ENCODE peak calls at places on chromosomes 11 and 22, in seven cellular contexts. One of them, this sample, is unnamed.

GRCh38 chr11:114604886-114605285 is 9.3 kb upstream of the NXPE4 start:
- DNase-seq in activated CD4-positive, CD25-positive, alpha-beta regulatory T cell: no peak
- DNase-seq in OCI-M1: no peak
- DNase-seq in ELR: no peak
- DNase-seq in activated T-cell treated with anti-CD3 and anti-CD28 coated beads for 1 hour: no peak
- DNase-seq in stimulated activated CD8-positive, alpha-beta memory T cell treated with anti-CD3 and anti-CD28 coated beads, Interleukin-15, amount 100 ng/mL, for 4 hours: no peak
- DNase-seq in HT-29: no peak
- DNase-seq in this sample: no peak

GRCh38 chr11:72326151-72326842 is 82.3 kb upstream of the PHOX2A start:
- DNase-seq in HT-29: no peak
- DNase-seq in activated T-cell treated with anti-CD3 and anti-CD28 coated beads for 1 hour: no peak
- DNase-seq in stimulated activated CD8-positive, alpha-beta memory T cell treated with anti-CD3 and anti-CD28 coated beads, Interleukin-15, amount 100 ng/mL, for 4 hours: no peak
- DNase-seq in ELR: peak; percentile 83
- DNase-seq in OCI-M1: peak; percentile 83
- DNase-seq in activated CD4-positive, CD25-positive, alpha-beta regulatory T cell: no peak
- DNase-seq in this sample: no peak

GRCh38 chr11:130315354-130315970 is 745 bp upstream of the ZBTB44 start:
- DNase-seq in stimulated activated CD8-positive, alpha-beta memory T cell treated with anti-CD3 and anti-CD28 coated beads, Interleukin-15, amount 100 ng/mL, for 4 hours: peak; percentile 6
- DNase-seq in activated T-cell treated with anti-CD3 and anti-CD28 coated beads for 1 hour: peak; percentile 44
- DNase-seq in HT-29: peak; percentile 67
- DNase-seq in activated CD4-positive, CD25-positive, alpha-beta regulatory T cell: peak; percentile 24
- DNase-seq in OCI-M1: no peak
- DNase-seq in ELR: no peak
- DNase-seq in this sample: peak; percentile 75

GRCh38 chr22:16824718-16825687 is at the start of gene XKR3:
- DNase-seq in activated T-cell treated with anti-CD3 and anti-CD28 coated beads for 1 hour: no peak
- DNase-seq in OCI-M1: peak; percentile 91
- DNase-seq in activated CD4-positive, CD25-positive, alpha-beta regulatory T cell: no peak
- DNase-seq in stimulated activated CD8-positive, alpha-beta memory T cell treated with anti-CD3 and anti-CD28 coated beads, Interleukin-15, amount 100 ng/mL, for 4 hours: no peak
- DNase-seq in HT-29: no peak
- DNase-seq in ELR: no peak
- DNase-seq in this sample: no peak

GRCh38 chr11:11626128-11626527 is 4.3 kb upstream of the GALNT18 start:
- DNase-seq in activated T-cell treated with anti-CD3 and anti-CD28 coated beads for 1 hour: no peak
- DNase-seq in activated CD4-positive, CD25-positive, alpha-beta regulatory T cell: no peak
- DNase-seq in HT-29: no peak
- DNase-seq in ELR: no peak
- DNase-seq in stimulated activated CD8-positive, alpha-beta memory T cell treated with anti-CD3 and anti-CD28 coated beads, Interleukin-15, amount 100 ng/mL, for 4 hours: no peak
- DNase-seq in OCI-M1: no peak
- DNase-seq in this sample: no peak

GRCh38 chr11:80718611-80719291 is 1277.9 kb upstream of the TENM4 start:
- DNase-seq in OCI-M1: no peak
- DNase-seq in stimulated activated CD8-positive, alpha-beta memory T cell treated with anti-CD3 and anti-CD28 coated beads, Interleukin-15, amount 100 ng/mL, for 4 hours: no peak
- DNase-seq in activated T-cell treated with anti-CD3 and anti-CD28 coated beads for 1 hour: no peak
- DNase-seq in HT-29: no peak
- DNase-seq in ELR: no peak
- DNase-seq in activated CD4-positive, CD25-positive, alpha-beta regulatory T cell: no peak
- DNase-seq in this sample: no peak

GRCh38 chr11:116793476-116794096 is 1.9 kb upstream of the APOA5 start:
- DNase-seq in ELR: peak; percentile 15
- DNase-seq in activated T-cell treated with anti-CD3 and anti-CD28 coated beads for 1 hour: no peak
- DNase-seq in HT-29: peak; percentile 50
- DNase-seq in OCI-M1: peak; percentile 83
- DNase-seq in stimulated activated CD8-positive, alpha-beta memory T cell treated with anti-CD3 and anti-CD28 coated beads, Interleukin-15, amount 100 ng/mL, for 4 hours: no peak
- DNase-seq in activated CD4-positive, CD25-positive, alpha-beta regulatory T cell: no peak
- DNase-seq in this sample: no peak

GRCh38 chr22:20567993-20568417 is 60.6 kb downstream of the MED15 start:
- DNase-seq in ELR: peak; percentile 79
- DNase-seq in HT-29: peak; percentile 77
- DNase-seq in activated T-cell treated with anti-CD3 and anti-CD28 coated beads for 1 hour: no peak
- DNase-seq in stimulated activated CD8-positive, alpha-beta memory T cell treated with anti-CD3 and anti-CD28 coated beads, Interleukin-15, amount 100 ng/mL, for 4 hours: no peak
- DNase-seq in OCI-M1: no peak
- DNase-seq in activated CD4-positive, CD25-positive, alpha-beta regulatory T cell: no peak
- DNase-seq in this sample: no peak

GRCh38 chr11:65572356-65573043 is at the start of gene FAM89B:
- DNase-seq in stimulated activated CD8-positive, alpha-beta memory T cell treated with anti-CD3 and anti-CD28 coated beads, Interleukin-15, amount 100 ng/mL, for 4 hours: peak; percentile 70
- DNase-seq in activated T-cell treated with anti-CD3 and anti-CD28 coated beads for 1 hour: peak; percentile 91
- DNase-seq in HT-29: peak; percentile 90
- DNase-seq in activated CD4-positive, CD25-positive, alpha-beta regulatory T cell: peak; percentile 76
- DNase-seq in OCI-M1: peak; percentile 93
- DNase-seq in ELR: peak; percentile 89
- DNase-seq in this sample: peak; percentile 81

GRCh38 chr11:6621711-6622211 is 2.5 kb upstream of the TPP1 start:
- DNase-seq in activated T-cell treated with anti-CD3 and anti-CD28 coated beads for 1 hour: no peak
- DNase-seq in OCI-M1: no peak
- DNase-seq in activated CD4-positive, CD25-positive, alpha-beta regulatory T cell: no peak
- DNase-seq in HT-29: no peak
- DNase-seq in stimulated activated CD8-positive, alpha-beta memory T cell treated with anti-CD3 and anti-CD28 coated beads, Interleukin-15, amount 100 ng/mL, for 4 hours: no peak
- DNase-seq in ELR: no peak
- DNase-seq in this sample: no peak

GRCh38 chr11:95283653-95284052 is 52.7 kb upstream of the SESN3 start:
- DNase-seq in activated T-cell treated with anti-CD3 and anti-CD28 coated beads for 1 hour: no peak
- DNase-seq in ELR: no peak
- DNase-seq in activated CD4-positive, CD25-positive, alpha-beta regulatory T cell: no peak
- DNase-seq in OCI-M1: peak; percentile 4
- DNase-seq in HT-29: no peak
- DNase-seq in stimulated activated CD8-positive, alpha-beta memory T cell treated with anti-CD3 and anti-CD28 coated beads, Interleukin-15, amount 100 ng/mL, for 4 hours: no peak
- DNase-seq in this sample: no peak

GRCh38 chr11:15342163-15342562 is 227.4 kb downstream of the INSC start:
- DNase-seq in activated CD4-positive, CD25-positive, alpha-beta regulatory T cell: no peak
- DNase-seq in stimulated activated CD8-positive, alpha-beta memory T cell treated with anti-CD3 and anti-CD28 coated beads, Interleukin-15, amount 100 ng/mL, for 4 hours: no peak
- DNase-seq in ELR: no peak
- DNase-seq in OCI-M1: no peak
- DNase-seq in HT-29: no peak
- DNase-seq in activated T-cell treated with anti-CD3 and anti-CD28 coated beads for 1 hour: no peak
- DNase-seq in this sample: no peak

GRCh38 chr22:50035976-50036375 is 22.1 kb downstream of the TTLL8 start:
- DNase-seq in ELR: no peak
- DNase-seq in activated CD4-positive, CD25-positive, alpha-beta regulatory T cell: no peak
- DNase-seq in HT-29: no peak
- DNase-seq in stimulated activated CD8-positive, alpha-beta memory T cell treated with anti-CD3 and anti-CD28 coated beads, Interleukin-15, amount 100 ng/mL, for 4 hours: no peak
- DNase-seq in activated T-cell treated with anti-CD3 and anti-CD28 coated beads for 1 hour: no peak
- DNase-seq in OCI-M1: no peak
- DNase-seq in this sample: no peak

GRCh38 chr22:18990355-18991137 is 54.5 kb upstream of the PRODH start:
- DNase-seq in ELR: no peak
- DNase-seq in stimulated activated CD8-positive, alpha-beta memory T cell treated with anti-CD3 and anti-CD28 coated beads, Interleukin-15, amount 100 ng/mL, for 4 hours: no peak
- DNase-seq in HT-29: no peak
- DNase-seq in OCI-M1: no peak
- DNase-seq in activated CD4-positive, CD25-positive, alpha-beta regulatory T cell: no peak
- DNase-seq in activated T-cell treated with anti-CD3 and anti-CD28 coated beads for 1 hour: no peak
- DNase-seq in this sample: no peak